ENCODE peak calls at places on chromosomes 4 and X, in ten cellular contexts. One of them, this sample, is unnamed.

GRCh38 chrX:23394421-23394820 is 59.8 kb downstream of the PTCHD1 start:
- DNase-seq in esophagus squamous epithelium: no peak
- DNase-seq in Peyer's patch: no peak
- DNase-seq in lower leg skin: no peak
- DNase-seq in GM12892: no peak
- DNase-seq in HepG2: no peak
- DNase-seq in ovary: no peak
- DNase-seq in suprapubic skin: no peak
- DNase-seq in right lobe of liver: no peak
- DNase-seq in NB4: no peak
- DNase-seq in this sample: no peak

GRCh38 chrX:40243699-40244098 is 145.9 kb upstream of the BCOR start:
- DNase-seq in esophagus squamous epithelium: no peak
- DNase-seq in Peyer's patch: no peak
- DNase-seq in lower leg skin: no peak
- DNase-seq in GM12892: no peak
- DNase-seq in HepG2: no peak
- DNase-seq in ovary: no peak
- DNase-seq in suprapubic skin: no peak
- DNase-seq in right lobe of liver: no peak
- DNase-seq in NB4: no peak
- DNase-seq in this sample: no peak

GRCh38 chr4:73613130-73613529 is 7.1 kb downstream of the RASSF6 start:
- DNase-seq in esophagus squamous epithelium: no peak
- DNase-seq in Peyer's patch: no peak
- DNase-seq in lower leg skin: no peak
- DNase-seq in GM12892: no peak
- DNase-seq in HepG2: no peak
- DNase-seq in ovary: no peak
- DNase-seq in suprapubic skin: no peak
- DNase-seq in right lobe of liver: no peak
- DNase-seq in NB4: no peak
- DNase-seq in this sample: no peak

GRCh38 chrX:9433596-9433995 is 31.3 kb upstream of the TBL1X start:
- DNase-seq in esophagus squamous epithelium: no peak
- DNase-seq in Peyer's patch: no peak
- DNase-seq in lower leg skin: no peak
- DNase-seq in GM12892: no peak
- DNase-seq in HepG2: no peak
- DNase-seq in ovary: no peak
- DNase-seq in suprapubic skin: no peak
- DNase-seq in right lobe of liver: no peak
- DNase-seq in NB4: no peak
- DNase-seq in this sample: no peak

GRCh38 chr4:148946271-148946670 is 504.1 kb upstream of the NR3C2 start:
- DNase-seq in esophagus squamous epithelium: no peak
- DNase-seq in Peyer's patch: no peak
- DNase-seq in lower leg skin: no peak
- DNase-seq in GM12892: no peak
- DNase-seq in HepG2: no peak
- DNase-seq in ovary: no peak
- DNase-seq in suprapubic skin: no peak
- DNase-seq in right lobe of liver: no peak
- DNase-seq in NB4: no peak
- DNase-seq in this sample: no peak

GRCh38 chr4:28179126-28179525 is 1318.5 kb downstream of the STIM2 start:
- DNase-seq in esophagus squamous epithelium: no peak
- DNase-seq in Peyer's patch: no peak
- DNase-seq in lower leg skin: no peak
- DNase-seq in GM12892: no peak
- DNase-seq in HepG2: no peak
- DNase-seq in ovary: no peak
- DNase-seq in suprapubic skin: no peak
- DNase-seq in right lobe of liver: no peak
- DNase-seq in NB4: no peak
- DNase-seq in this sample: no peak

GRCh38 chr4:12692815-12693214 is 791.3 kb downstream of the RAB28 start:
- DNase-seq in esophagus squamous epithelium: no peak
- DNase-seq in Peyer's patch: no peak
- DNase-seq in lower leg skin: no peak
- DNase-seq in GM12892: no peak
- DNase-seq in HepG2: no peak
- DNase-seq in ovary: no peak
- DNase-seq in suprapubic skin: no peak
- DNase-seq in right lobe of liver: no peak
- DNase-seq in NB4: no peak
- DNase-seq in this sample: no peak

GRCh38 chr4:142419712-142420111 is 426.4 kb downstream of the INPP4B start:
- DNase-seq in esophagus squamous epithelium: no peak
- DNase-seq in Peyer's patch: no peak
- DNase-seq in lower leg skin: no peak
- DNase-seq in GM12892: no peak
- DNase-seq in HepG2: no peak
- DNase-seq in ovary: no peak
- DNase-seq in suprapubic skin: no peak
- DNase-seq in right lobe of liver: no peak
- DNase-seq in NB4: no peak
- DNase-seq in this sample: no peak

GRCh38 chr4:122899682-122900081 is 22.7 kb downstream of the NUDT6 start:
- DNase-seq in esophagus squamous epithelium: no peak
- DNase-seq in Peyer's patch: no peak
- DNase-seq in lower leg skin: no peak
- DNase-seq in GM12892: no peak
- DNase-seq in HepG2: no peak
- DNase-seq in ovary: no peak
- DNase-seq in suprapubic skin: no peak
- DNase-seq in right lobe of liver: no peak
- DNase-seq in NB4: no peak
- DNase-seq in this sample: no peak

GRCh38 chr4:77849278-77849965 is 13.2 kb upstream of the MRPL1 start:
- DNase-seq in esophagus squamous epithelium: no peak
- DNase-seq in Peyer's patch: no peak
- DNase-seq in lower leg skin: no peak
- DNase-seq in GM12892: no peak
- DNase-seq in HepG2: no peak
- DNase-seq in ovary: no peak
- DNase-seq in suprapubic skin: no peak
- DNase-seq in right lobe of liver: no peak
- DNase-seq in NB4: no peak
- DNase-seq in this sample: no peak

GRCh38 chrX:78997870-78998558 is 52.8 kb downstream of the P2RY10 start:
- DNase-seq in esophagus squamous epithelium: no peak
- DNase-seq in Peyer's patch: peak; percentile 42
- DNase-seq in lower leg skin: no peak
- DNase-seq in GM12892: no peak
- DNase-seq in HepG2: no peak
- DNase-seq in ovary: no peak
- DNase-seq in suprapubic skin: no peak
- DNase-seq in right lobe of liver: no peak
- DNase-seq in NB4: no peak
- DNase-seq in this sample: no peak

GRCh38 chr4:113683143-113683542 is 78.4 kb downstream of the CAMK2D start:
- DNase-seq in esophagus squamous epithelium: no peak
- DNase-seq in Peyer's patch: peak; percentile 65
- DNase-seq in lower leg skin: no peak
- DNase-seq in GM12892: peak; percentile 6
- DNase-seq in HepG2: no peak
- DNase-seq in ovary: no peak
- DNase-seq in suprapubic skin: no peak
- DNase-seq in right lobe of liver: no peak
- DNase-seq in NB4: no peak
- DNase-seq in this sample: no peak

GRCh38 chr4:2090642-2091041 is 31.5 kb downstream of the NAT8L start:
- DNase-seq in esophagus squamous epithelium: no peak
- DNase-seq in Peyer's patch: no peak
- DNase-seq in lower leg skin: peak; percentile 3
- DNase-seq in GM12892: no peak
- DNase-seq in HepG2: no peak
- DNase-seq in ovary: no peak
- DNase-seq in suprapubic skin: no peak
- DNase-seq in right lobe of liver: no peak
- DNase-seq in NB4: no peak
- DNase-seq in this sample: no peak
- TF ChIP-seq POLR2A in esophagus squamous epithelium: no peak
- TF ChIP-seq POLR2A in Peyer's patch: no peak
- TF ChIP-seq POLR2A in lower leg skin: no peak
- TF ChIP-seq POLR2A in GM12892: no peak
- TF ChIP-seq POLR2A in HepG2: no peak
- TF ChIP-seq POLR2A in ovary: no peak
- TF ChIP-seq POLR2A in suprapubic skin: no peak
- TF ChIP-seq POLR2A in right lobe of liver: no peak
- TF ChIP-seq POLR2A in NB4: no peak
- TF ChIP-seq POLR2A in this sample: no peak

DNA sequence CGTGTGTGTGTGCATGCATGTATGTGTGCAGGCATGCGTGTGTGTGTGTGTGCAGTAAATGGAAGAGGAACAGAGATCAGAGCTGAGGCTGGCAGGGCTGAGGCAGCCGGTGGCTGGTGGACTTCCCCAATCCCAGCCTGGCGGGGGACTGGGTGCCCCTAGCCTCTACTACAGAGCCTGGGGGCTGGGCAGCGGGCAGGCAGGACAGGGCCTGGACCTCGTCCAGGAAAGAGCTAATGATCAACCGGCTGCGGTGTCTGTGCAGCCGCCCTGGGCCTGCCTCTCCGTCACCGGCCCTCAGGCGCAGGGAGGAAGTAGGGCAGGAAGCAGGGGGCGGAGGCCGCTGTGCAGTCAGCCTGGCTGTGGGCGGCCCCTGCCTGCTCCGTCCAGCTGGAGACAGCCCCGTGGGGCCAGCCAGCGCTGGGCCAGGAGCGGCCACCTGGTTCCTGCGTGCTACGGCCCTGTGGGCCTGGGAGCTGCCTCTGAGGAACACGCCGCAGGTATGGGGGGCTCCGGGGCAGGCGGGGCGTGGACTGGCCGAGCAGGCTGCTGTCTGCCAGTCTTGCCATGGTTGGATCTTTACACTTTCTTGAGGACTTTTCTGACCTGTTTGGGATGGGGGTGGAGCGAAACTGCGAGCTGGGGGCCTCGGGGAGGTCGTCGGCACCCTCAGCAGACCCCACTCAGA is at the start of gene SH3TC1:
- DNase-seq in esophagus squamous epithelium: peak; percentile 36
- DNase-seq in Peyer's patch: peak; percentile 86
- DNase-seq in lower leg skin: peak; percentile 81
- DNase-seq in GM12892: peak; percentile 95
- DNase-seq in HepG2: peak; percentile 86
- DNase-seq in ovary: peak; percentile 84
- DNase-seq in suprapubic skin: peak; percentile 90
- DNase-seq in right lobe of liver: peak; percentile 97
- DNase-seq in NB4: peak; percentile 96
- DNase-seq in this sample: peak; percentile 93
- TF ChIP-seq POLR2A in esophagus squamous epithelium: no peak
- TF ChIP-seq POLR2A in Peyer's patch: peak; percentile 64
- TF ChIP-seq POLR2A in lower leg skin: no peak
- TF ChIP-seq POLR2A in GM12892: peak; percentile 72
- TF ChIP-seq POLR2A in HepG2: peak; percentile 58
- TF ChIP-seq POLR2A in ovary: no peak
- TF ChIP-seq POLR2A in suprapubic skin: no peak
- TF ChIP-seq POLR2A in right lobe of liver: peak; percentile 98
- TF ChIP-seq POLR2A in NB4: no peak
- TF ChIP-seq POLR2A in this sample: peak; percentile 67

GRCh38 chrX:71930298-71930697 is 19.7 kb downstream of the NHSL2 start:
- DNase-seq in esophagus squamous epithelium: no peak
- DNase-seq in Peyer's patch: no peak
- DNase-seq in lower leg skin: no peak
- DNase-seq in GM12892: no peak
- DNase-seq in HepG2: no peak
- DNase-seq in ovary: no peak
- DNase-seq in suprapubic skin: no peak
- DNase-seq in right lobe of liver: no peak
- DNase-seq in NB4: no peak
- DNase-seq in this sample: no peak

GRCh38 chrX:71936632-71937031 is 26.0 kb downstream of the NHSL2 start:
- DNase-seq in esophagus squamous epithelium: no peak
- DNase-seq in Peyer's patch: no peak
- DNase-seq in lower leg skin: no peak
- DNase-seq in GM12892: no peak
- DNase-seq in HepG2: no peak
- DNase-seq in ovary: no peak
- DNase-seq in suprapubic skin: no peak
- DNase-seq in right lobe of liver: no peak
- DNase-seq in NB4: no peak
- DNase-seq in this sample: no peak

GRCh38 chrX:71938371-71938770 is 27.7 kb downstream of the NHSL2 start:
- DNase-seq in esophagus squamous epithelium: no peak
- DNase-seq in Peyer's patch: no peak
- DNase-seq in lower leg skin: no peak
- DNase-seq in GM12892: no peak
- DNase-seq in HepG2: no peak
- DNase-seq in ovary: no peak
- DNase-seq in suprapubic skin: no peak
- DNase-seq in right lobe of liver: no peak
- DNase-seq in NB4: no peak
- DNase-seq in this sample: no peak

GRCh38 chrX:71941145-71941544 is 30.5 kb downstream of the NHSL2 start:
- DNase-seq in esophagus squamous epithelium: no peak
- DNase-seq in Peyer's patch: no peak
- DNase-seq in lower leg skin: no peak
- DNase-seq in GM12892: no peak
- DNase-seq in HepG2: no peak
- DNase-seq in ovary: no peak
- DNase-seq in suprapubic skin: no peak
- DNase-seq in right lobe of liver: no peak
- DNase-seq in NB4: no peak
- DNase-seq in this sample: no peak

GRCh38 chrX:71935542-71935941 is 24.9 kb downstream of the NHSL2 start:
- DNase-seq in esophagus squamous epithelium: no peak
- DNase-seq in Peyer's patch: no peak
- DNase-seq in lower leg skin: peak; percentile 14
- DNase-seq in GM12892: no peak
- DNase-seq in HepG2: no peak
- DNase-seq in ovary: no peak
- DNase-seq in suprapubic skin: no peak
- DNase-seq in right lobe of liver: no peak
- DNase-seq in NB4: no peak
- DNase-seq in this sample: no peak
- TF ChIP-seq POLR2A in esophagus squamous epithelium: no peak
- TF ChIP-seq POLR2A in Peyer's patch: no peak
- TF ChIP-seq POLR2A in lower leg skin: no peak
- TF ChIP-seq POLR2A in GM12892: no peak
- TF ChIP-seq POLR2A in HepG2: no peak
- TF ChIP-seq POLR2A in ovary: no peak
- TF ChIP-seq POLR2A in suprapubic skin: no peak
- TF ChIP-seq POLR2A in right lobe of liver: no peak
- TF ChIP-seq POLR2A in NB4: no peak
- TF ChIP-seq POLR2A in this sample: no peak

GRCh38 chrX:30889147-30890125 is at the start of gene TAB3:
- DNase-seq in esophagus squamous epithelium: peak; percentile 70
- DNase-seq in Peyer's patch: peak; percentile 93
- DNase-seq in lower leg skin: peak; percentile 90
- DNase-seq in GM12892: peak; percentile 27
- DNase-seq in HepG2: peak; percentile 94
- DNase-seq in ovary: peak; percentile 93
- DNase-seq in suprapubic skin: peak; percentile 96
- DNase-seq in right lobe of liver: peak; percentile 93
- DNase-seq in NB4: peak; percentile 96
- DNase-seq in this sample: peak; percentile 38
- TF ChIP-seq POLR2A in esophagus squamous epithelium: no peak
- TF ChIP-seq POLR2A in Peyer's patch: no peak
- TF ChIP-seq POLR2A in lower leg skin: no peak
- TF ChIP-seq POLR2A in GM12892: no peak
- TF ChIP-seq POLR2A in HepG2: peak; percentile 39
- TF ChIP-seq POLR2A in ovary: peak; percentile 23
- TF ChIP-seq POLR2A in suprapubic skin: no peak
- TF ChIP-seq POLR2A in right lobe of liver: peak; percentile 46
- TF ChIP-seq POLR2A in NB4: peak; percentile 43
- TF ChIP-seq POLR2A in this sample: peak; percentile 28

This sample was measured in H54.